ENCODE peak calls at places on chromosome 18, in nine cellular contexts. One of them, this sample, is unnamed.

GRCh38 chr18:56382541-56382940 is 255.9 kb downstream of the TXNL1 start:
- DNase-seq in HL-60: no peak
- DNase-seq in AG10803: peak; percentile 51
- DNase-seq in IMR-90: no peak
- DNase-seq in D721Med: no peak
- DNase-seq in HFF-Myc: no peak
- DNase-seq in fibroblast of lung: no peak
- DNase-seq in DND-41: no peak
- DNase-seq in heart left ventricle: no peak
- DNase-seq in this sample: no peak

GRCh38 chr18:10234912-10235439 is 219.5 kb upstream of the APCDD1 start:
- DNase-seq in HL-60: no peak
- DNase-seq in AG10803: peak; percentile 92
- DNase-seq in IMR-90: peak; percentile 85
- DNase-seq in D721Med: no peak
- DNase-seq in HFF-Myc: peak; percentile 86
- DNase-seq in fibroblast of lung: peak; percentile 94
- DNase-seq in DND-41: no peak
- DNase-seq in heart left ventricle: no peak
- DNase-seq in this sample: no peak

GRCh38 chr18:28766027-28766426 is 589.1 kb upstream of the CDH2 start:
- DNase-seq in HL-60: no peak
- DNase-seq in AG10803: no peak
- DNase-seq in IMR-90: peak; percentile 12
- DNase-seq in D721Med: no peak
- DNase-seq in HFF-Myc: no peak
- DNase-seq in fibroblast of lung: no peak
- DNase-seq in DND-41: no peak
- DNase-seq in heart left ventricle: no peak
- DNase-seq in this sample: no peak

GRCh38 chr18:70329076-70329475 is 40.2 kb downstream of the SOCS6 start:
- DNase-seq in HL-60: no peak
- DNase-seq in AG10803: peak; percentile 15
- DNase-seq in IMR-90: no peak
- DNase-seq in D721Med: no peak
- DNase-seq in HFF-Myc: no peak
- DNase-seq in fibroblast of lung: no peak
- DNase-seq in DND-41: no peak
- DNase-seq in heart left ventricle: no peak
- DNase-seq in this sample: no peak

GRCh38 chr18:79510731-79511141 is 115.0 kb downstream of the NFATC1 start:
- DNase-seq in HL-60: no peak
- DNase-seq in AG10803: no peak
- DNase-seq in IMR-90: no peak
- DNase-seq in D721Med: no peak
- DNase-seq in HFF-Myc: no peak
- DNase-seq in fibroblast of lung: no peak
- DNase-seq in DND-41: no peak
- DNase-seq in heart left ventricle: no peak
- DNase-seq in this sample: peak; percentile 16

GRCh38 chr18:22385718-22386117 is 32.0 kb downstream of the CTAGE1 start:
- DNase-seq in HL-60: no peak
- DNase-seq in AG10803: peak; percentile 95
- DNase-seq in IMR-90: peak; percentile 83
- DNase-seq in D721Med: no peak
- DNase-seq in HFF-Myc: peak; percentile 27
- DNase-seq in fibroblast of lung: peak; percentile 81
- DNase-seq in DND-41: no peak
- DNase-seq in heart left ventricle: no peak
- DNase-seq in this sample: no peak

GRCh38 chr18:33560686-33561370 is 17.2 kb upstream of the ASXL3 start:
- DNase-seq in HL-60: no peak
- DNase-seq in AG10803: peak; percentile 34
- DNase-seq in IMR-90: peak; percentile 50
- DNase-seq in D721Med: no peak
- DNase-seq in HFF-Myc: peak; percentile 60
- DNase-seq in fibroblast of lung: peak; percentile 54
- DNase-seq in DND-41: peak; percentile 52
- DNase-seq in heart left ventricle: no peak
- DNase-seq in this sample: peak; percentile 26

GRCh38 chr18:59651071-59651470 is 46.2 kb downstream of the CCBE1 start:
- DNase-seq in HL-60: no peak
- DNase-seq in AG10803: no peak
- DNase-seq in IMR-90: no peak
- DNase-seq in D721Med: no peak
- DNase-seq in HFF-Myc: no peak
- DNase-seq in fibroblast of lung: no peak
- DNase-seq in DND-41: no peak
- DNase-seq in heart left ventricle: no peak
- DNase-seq in this sample: no peak

GRCh38 chr18:27605107-27605834 is 420.2 kb upstream of the CHST9 start:
- DNase-seq in HL-60: peak; percentile 57
- DNase-seq in AG10803: peak; percentile 71
- DNase-seq in IMR-90: peak; percentile 65
- DNase-seq in D721Med: no peak
- DNase-seq in HFF-Myc: peak; percentile 61
- DNase-seq in fibroblast of lung: peak; percentile 70
- DNase-seq in DND-41: peak; percentile 67
- DNase-seq in heart left ventricle: peak; percentile 56
- DNase-seq in this sample: peak; percentile 59

GRCh38 chr18:4399929-4400328 is 55.2 kb downstream of the DLGAP1 start:
- DNase-seq in HL-60: no peak
- DNase-seq in AG10803: no peak
- DNase-seq in IMR-90: no peak
- DNase-seq in D721Med: no peak
- DNase-seq in HFF-Myc: no peak
- DNase-seq in fibroblast of lung: no peak
- DNase-seq in DND-41: no peak
- DNase-seq in heart left ventricle: no peak
- DNase-seq in this sample: no peak

GRCh38 chr18:33578371-33579146 is 540 bp downstream of the ASXL3 start:
- DNase-seq in HL-60: no peak
- DNase-seq in AG10803: no peak
- DNase-seq in IMR-90: no peak
- DNase-seq in D721Med: no peak
- DNase-seq in HFF-Myc: no peak
- DNase-seq in fibroblast of lung: no peak
- DNase-seq in DND-41: no peak
- DNase-seq in heart left ventricle: peak; percentile 50
- DNase-seq in this sample: peak; percentile 68

GRCh38 chr18:4454548-4455112 is 477 bp downstream of the DLGAP1 start:
- DNase-seq in HL-60: no peak
- DNase-seq in AG10803: no peak
- DNase-seq in IMR-90: no peak
- DNase-seq in D721Med: no peak
- DNase-seq in HFF-Myc: no peak
- DNase-seq in fibroblast of lung: no peak
- DNase-seq in DND-41: no peak
- DNase-seq in heart left ventricle: no peak
- DNase-seq in this sample: no peak

GRCh38 chr18:22318745-22319407 is 98.8 kb downstream of the CTAGE1 start:
- DNase-seq in HL-60: peak; percentile 60
- DNase-seq in AG10803: no peak
- DNase-seq in IMR-90: peak; percentile 60
- DNase-seq in D721Med: no peak
- DNase-seq in HFF-Myc: no peak
- DNase-seq in fibroblast of lung: peak; percentile 67
- DNase-seq in DND-41: no peak
- DNase-seq in heart left ventricle: no peak
- DNase-seq in this sample: no peak

GRCh38 chr18:45865466-45865865 is 40.0 kb downstream of the SIGLEC15 start:
- DNase-seq in HL-60: no peak
- DNase-seq in AG10803: no peak
- DNase-seq in IMR-90: no peak
- DNase-seq in D721Med: no peak
- DNase-seq in HFF-Myc: no peak
- DNase-seq in fibroblast of lung: no peak
- DNase-seq in DND-41: no peak
- DNase-seq in heart left ventricle: no peak
- DNase-seq in this sample: no peak

GRCh38 chr18:80109676-80110078 is 615 bp downstream of the ADNP2 start:
- DNase-seq in HL-60: peak; percentile 24
- DNase-seq in AG10803: peak; percentile 27
- DNase-seq in IMR-90: peak; percentile 31
- DNase-seq in D721Med: peak; percentile 95
- DNase-seq in HFF-Myc: no peak
- DNase-seq in fibroblast of lung: peak; percentile 39
- DNase-seq in DND-41: no peak
- DNase-seq in heart left ventricle: peak; percentile 39
- DNase-seq in this sample: peak; percentile 77

DNA sequence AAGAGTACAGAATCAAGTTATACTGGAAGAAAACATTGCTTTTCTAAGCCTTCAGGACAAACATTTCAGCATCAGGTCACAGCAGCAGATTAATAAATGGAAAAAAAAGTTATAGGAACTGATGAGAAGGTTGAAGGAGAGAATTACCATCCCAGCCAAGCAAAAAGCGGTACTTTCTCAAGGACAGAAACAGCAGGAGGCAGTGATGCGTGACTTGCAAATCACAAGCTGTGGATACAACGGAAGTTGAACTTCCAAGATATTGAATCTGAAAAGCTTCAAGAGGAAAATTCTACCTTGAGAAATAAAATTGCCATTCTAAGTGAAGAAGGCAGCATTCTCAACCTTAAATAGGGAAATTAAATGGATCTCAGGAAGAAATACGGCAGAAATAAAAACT is 18.5 kb upstream of the SERPINB12 start:
- DNase-seq in HL-60: no peak
- DNase-seq in AG10803: peak; percentile 18
- DNase-seq in IMR-90: peak; percentile 10
- DNase-seq in D721Med: no peak
- DNase-seq in HFF-Myc: no peak
- DNase-seq in fibroblast of lung: no peak
- DNase-seq in DND-41: no peak
- DNase-seq in heart left ventricle: no peak
- DNase-seq in this sample: no peak
- TF ChIP-seq CTCF in HL-60: no peak
- TF ChIP-seq CTCF in AG10803: peak; percentile 22
- TF ChIP-seq CTCF in IMR-90: no peak
- TF ChIP-seq CTCF in D721Med: no peak
- TF ChIP-seq CTCF in HFF-Myc: peak; percentile 8
- TF ChIP-seq CTCF in fibroblast of lung: no peak
- TF ChIP-seq CTCF in DND-41: no peak
- TF ChIP-seq CTCF in heart left ventricle: no peak
- TF ChIP-seq CTCF in this sample: no peak

DNA sequence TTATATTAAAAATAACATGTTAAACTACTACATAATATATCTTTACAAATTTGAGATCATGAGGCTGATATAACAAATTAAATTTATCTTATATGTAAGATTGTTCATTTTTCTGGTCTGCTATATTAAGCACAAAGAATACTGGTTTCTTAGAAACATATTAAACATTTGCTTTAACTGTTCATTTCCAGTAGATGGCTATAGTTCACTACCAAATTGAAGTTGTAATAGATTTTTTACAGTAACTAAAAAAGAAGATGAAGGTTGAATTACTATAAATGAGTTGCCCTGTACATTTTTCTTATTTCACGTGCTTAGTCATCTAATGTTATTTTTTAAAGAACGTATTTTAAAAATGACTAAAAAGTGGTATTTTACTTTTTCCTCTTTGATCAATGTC is 57.0 kb downstream of the ZNF407 start:
- DNase-seq in HL-60: no peak
- DNase-seq in AG10803: peak; percentile 44
- DNase-seq in IMR-90: peak; percentile 66
- DNase-seq in D721Med: no peak
- DNase-seq in HFF-Myc: no peak
- DNase-seq in fibroblast of lung: peak; percentile 70
- DNase-seq in DND-41: no peak
- DNase-seq in heart left ventricle: no peak
- DNase-seq in this sample: no peak
- TF ChIP-seq CTCF in HL-60: no peak
- TF ChIP-seq CTCF in AG10803: peak; percentile 62
- TF ChIP-seq CTCF in IMR-90: peak; percentile 60
- TF ChIP-seq CTCF in D721Med: peak; percentile 52
- TF ChIP-seq CTCF in HFF-Myc: no peak
- TF ChIP-seq CTCF in fibroblast of lung: no peak
- TF ChIP-seq CTCF in DND-41: peak; percentile 42
- TF ChIP-seq CTCF in heart left ventricle: no peak
- TF ChIP-seq CTCF in this sample: no peak

GRCh38 chr18:77059294-77059916 is 73.2 kb downstream of the MBP start:
- DNase-seq in HL-60: peak; percentile 86
- DNase-seq in AG10803: peak; percentile 64
- DNase-seq in IMR-90: peak; percentile 76
- DNase-seq in D721Med: peak; percentile 86
- DNase-seq in HFF-Myc: no peak
- DNase-seq in fibroblast of lung: peak; percentile 80
- DNase-seq in DND-41: peak; percentile 60
- DNase-seq in heart left ventricle: no peak
- DNase-seq in this sample: peak; percentile 45
- TF ChIP-seq CTCF in HL-60: peak; percentile 48
- TF ChIP-seq CTCF in AG10803: peak; percentile 57
- TF ChIP-seq CTCF in IMR-90: peak; percentile 58
- TF ChIP-seq CTCF in D721Med: peak; percentile 43
- TF ChIP-seq CTCF in HFF-Myc: peak; percentile 64
- TF ChIP-seq CTCF in fibroblast of lung: peak; percentile 56
- TF ChIP-seq CTCF in DND-41: peak; percentile 59
- TF ChIP-seq CTCF in heart left ventricle: peak; percentile 37
- TF ChIP-seq CTCF in this sample: peak; percentile 84

GRCh38 chr18:40937386-40937785 is 1017.6 kb upstream of the PIK3C3 start:
- DNase-seq in HL-60: no peak
- DNase-seq in AG10803: no peak
- DNase-seq in IMR-90: peak; percentile 14
- DNase-seq in D721Med: no peak
- DNase-seq in HFF-Myc: no peak
- DNase-seq in fibroblast of lung: no peak
- DNase-seq in DND-41: no peak
- DNase-seq in heart left ventricle: no peak
- DNase-seq in this sample: no peak

GRCh38 chr18:40939636-40940035 is 1015.4 kb upstream of the PIK3C3 start:
- DNase-seq in HL-60: no peak
- DNase-seq in AG10803: no peak
- DNase-seq in IMR-90: no peak
- DNase-seq in D721Med: no peak
- DNase-seq in HFF-Myc: no peak
- DNase-seq in fibroblast of lung: no peak
- DNase-seq in DND-41: no peak
- DNase-seq in heart left ventricle: no peak
- DNase-seq in this sample: peak; percentile 14

GRCh38 chr18:40932862-40933261 is 1022.2 kb upstream of the PIK3C3 start:
- DNase-seq in HL-60: no peak
- DNase-seq in AG10803: no peak
- DNase-seq in IMR-90: no peak
- DNase-seq in D721Med: no peak
- DNase-seq in HFF-Myc: no peak
- DNase-seq in fibroblast of lung: no peak
- DNase-seq in DND-41: no peak
- DNase-seq in heart left ventricle: no peak
- DNase-seq in this sample: no peak

GRCh38 chr18:40938615-40939014 is 1016.4 kb upstream of the PIK3C3 start:
- DNase-seq in HL-60: no peak
- DNase-seq in AG10803: no peak
- DNase-seq in IMR-90: no peak
- DNase-seq in D721Med: no peak
- DNase-seq in HFF-Myc: no peak
- DNase-seq in fibroblast of lung: no peak
- DNase-seq in DND-41: no peak
- DNase-seq in heart left ventricle: no peak
- DNase-seq in this sample: no peak

GRCh38 chr18:40935423-40935822 is 1019.6 kb upstream of the PIK3C3 start:
- DNase-seq in HL-60: peak; percentile 40
- DNase-seq in AG10803: peak; percentile 20
- DNase-seq in IMR-90: peak; percentile 15
- DNase-seq in D721Med: no peak
- DNase-seq in HFF-Myc: peak; percentile 10
- DNase-seq in fibroblast of lung: peak; percentile 38
- DNase-seq in DND-41: no peak
- DNase-seq in heart left ventricle: no peak
- DNase-seq in this sample: no peak
- TF ChIP-seq CTCF in HL-60: peak; percentile 36
- TF ChIP-seq CTCF in AG10803: peak; percentile 50
- TF ChIP-seq CTCF in IMR-90: peak; percentile 30
- TF ChIP-seq CTCF in D721Med: peak; percentile 11
- TF ChIP-seq CTCF in HFF-Myc: peak; percentile 42
- TF ChIP-seq CTCF in fibroblast of lung: peak; percentile 51
- TF ChIP-seq CTCF in DND-41: peak; percentile 23
- TF ChIP-seq CTCF in heart left ventricle: peak; percentile 16
- TF ChIP-seq CTCF in this sample: peak; percentile 75